ENCODE peak calls at places on chromosome X, in four cellular contexts. One of them, this sample, is unnamed.

GRCh38 chrX:12223650-12224049 is 85.4 kb downstream of the FRMPD4 start:
- DNase-seq in HCT116: no peak
- DNase-seq in AG04449: no peak
- DNase-seq in HFF-Myc: no peak
- DNase-seq in this sample: no peak

GRCh38 chrX:3520987-3521875 is 174.8 kb upstream of the MXRA5 start:
- DNase-seq in HCT116: no peak
- DNase-seq in AG04449: peak
- DNase-seq in HFF-Myc: no peak
- DNase-seq in this sample: no peak

GRCh38 chrX:119760026-119760902 is 1.9 kb downstream of the SOWAHD start:
- DNase-seq in HCT116: no peak
- DNase-seq in AG04449: no peak
- DNase-seq in HFF-Myc: no peak
- DNase-seq in this sample: no peak

GRCh38 chrX:120736989-120737388 is 107.1 kb upstream of the C1GALT1C1 start:
- DNase-seq in HCT116: no peak
- DNase-seq in AG04449: no peak
- DNase-seq in HFF-Myc: no peak
- DNase-seq in this sample: no peak

GRCh38 chrX:33336783-33337182 is 125.4 kb upstream of the DMD start:
- DNase-seq in HCT116: no peak
- DNase-seq in AG04449: no peak
- DNase-seq in HFF-Myc: no peak
- DNase-seq in this sample: peak

GRCh38 chrX:137171626-137172025 is 137.8 kb upstream of the GPR101 start:
- DNase-seq in HCT116: no peak
- DNase-seq in AG04449: no peak
- DNase-seq in HFF-Myc: no peak
- DNase-seq in this sample: no peak

GRCh38 chrX:19121898-19122640 is at the start of gene ADGRG2:
- DNase-seq in HCT116: no peak
- DNase-seq in AG04449: no peak
- DNase-seq in HFF-Myc: no peak
- DNase-seq in this sample: no peak

GRCh38 chrX:85851418-85851817 is 195.9 kb downstream of the CHM start:
- DNase-seq in HCT116: peak
- DNase-seq in AG04449: no peak
- DNase-seq in HFF-Myc: no peak
- DNase-seq in this sample: no peak

GRCh38 chrX:109709129-109709631 is 23.9 kb downstream of the ACSL4 start:
- DNase-seq in HCT116: peak
- DNase-seq in AG04449: no peak
- DNase-seq in HFF-Myc: no peak
- DNase-seq in this sample: no peak

GRCh38 chrX:96761566-96761965 is 76.9 kb downstream of the DIAPH2 start:
- DNase-seq in HCT116: no peak
- DNase-seq in AG04449: no peak
- DNase-seq in HFF-Myc: no peak
- DNase-seq in this sample: no peak

GRCh38 chrX:131617182-131617581 is 73.3 kb downstream of the OR13H1 start:
- DNase-seq in HCT116: no peak
- DNase-seq in AG04449: no peak
- DNase-seq in HFF-Myc: no peak
- DNase-seq in this sample: no peak

GRCh38 chrX:281166-281999 is at the start of gene PLCXD1:
- DNase-seq in HCT116: no peak
- DNase-seq in AG04449: no peak
- DNase-seq in HFF-Myc: no peak
- DNase-seq in this sample: no peak

GRCh38 chrX:132169554-132169953 is 41.7 kb upstream of the FRMD7 start:
- DNase-seq in HCT116: no peak
- DNase-seq in AG04449: no peak
- DNase-seq in HFF-Myc: no peak
- DNase-seq in this sample: no peak

GRCh38 chrX:13123857-13124345 is 79.5 kb upstream of the FAM9C start:
- DNase-seq in HCT116: no peak
- DNase-seq in AG04449: peak
- DNase-seq in HFF-Myc: no peak
- DNase-seq in this sample: peak

GRCh38 chrX:143669395-143669794 is 33.5 kb upstream of the SLITRK4 start:
- DNase-seq in HCT116: no peak
- DNase-seq in AG04449: no peak
- DNase-seq in HFF-Myc: no peak
- DNase-seq in this sample: no peak

GRCh38 chrX:50780144-50780543 is 33.9 kb downstream of the SHROOM4 start:
- DNase-seq in HCT116: no peak
- DNase-seq in AG04449: no peak
- DNase-seq in HFF-Myc: no peak
- DNase-seq in this sample: no peak

GRCh38 chrX:127708155-127708554 is 344.0 kb downstream of the ACTRT1 start:
- DNase-seq in HCT116: no peak
- DNase-seq in AG04449: no peak
- DNase-seq in HFF-Myc: no peak
- DNase-seq in this sample: no peak

GRCh38 chrX:9356846-9357245 is 108.0 kb upstream of the TBL1X start:
- DNase-seq in HCT116: no peak
- DNase-seq in AG04449: no peak
- DNase-seq in HFF-Myc: no peak
- DNase-seq in this sample: no peak

GRCh38 chrX:106608016-106608415 is 3.8 kb upstream of the RADX start:
- DNase-seq in HCT116: no peak
- DNase-seq in AG04449: no peak
- DNase-seq in HFF-Myc: no peak
- DNase-seq in this sample: no peak

GRCh38 chrX:72314881-72315280 is 9.2 kb upstream of the CITED1 start:
- DNase-seq in HCT116: no peak
- DNase-seq in AG04449: no peak
- DNase-seq in HFF-Myc: no peak
- DNase-seq in this sample: no peak

GRCh38 chrX:129721870-129722269 is 16.9 kb upstream of the XPNPEP2 start:
- DNase-seq in HCT116: no peak
- DNase-seq in AG04449: no peak
- DNase-seq in HFF-Myc: no peak
- DNase-seq in this sample: no peak

GRCh38 chrX:74009041-74009440 is 294.9 kb upstream of the ZCCHC13 start:
- DNase-seq in HCT116: no peak
- DNase-seq in AG04449: no peak
- DNase-seq in HFF-Myc: no peak
- DNase-seq in this sample: no peak

GRCh38 chrX:123993904-123994635 is 32.6 kb downstream of the STAG2 start:
- DNase-seq in HCT116: no peak
- DNase-seq in AG04449: no peak
- DNase-seq in HFF-Myc: no peak
- DNase-seq in this sample: no peak

GRCh38 chrX:68438575-68438974 is 5.3 kb upstream of the OPHN1 start:
- DNase-seq in HCT116: no peak
- DNase-seq in AG04449: no peak
- DNase-seq in HFF-Myc: no peak
- DNase-seq in this sample: no peak

GRCh38 chrX:23383411-23383810 is 48.8 kb downstream of the PTCHD1 start:
- DNase-seq in HCT116: no peak
- DNase-seq in AG04449: no peak
- DNase-seq in HFF-Myc: peak
- DNase-seq in this sample: no peak

GRCh38 chrX:34404386-34405070 is 252.6 kb downstream of the TMEM47 start:
- DNase-seq in HCT116: no peak
- DNase-seq in AG04449: no peak
- DNase-seq in HFF-Myc: no peak
- DNase-seq in this sample: no peak

GRCh38 chrX:112636951-112637541 is 42.7 kb downstream of the LHFPL1 start:
- DNase-seq in HCT116: no peak
- DNase-seq in AG04449: peak
- DNase-seq in HFF-Myc: no peak
- DNase-seq in this sample: no peak

GRCh38 chrX:104419211-104419610 is 146.8 kb upstream of the IL1RAPL2 start:
- DNase-seq in HCT116: no peak
- DNase-seq in AG04449: no peak
- DNase-seq in HFF-Myc: no peak
- DNase-seq in this sample: no peak

GRCh38 chrX:152465132-152465531 is 14.0 kb upstream of the GABRA3 start:
- DNase-seq in HCT116: no peak
- DNase-seq in AG04449: no peak
- DNase-seq in HFF-Myc: no peak
- DNase-seq in this sample: no peak

GRCh38 chrX:44344194-44344593 is 722 bp upstream of the EFHC2 start:
- DNase-seq in HCT116: no peak
- DNase-seq in AG04449: no peak
- DNase-seq in HFF-Myc: no peak
- DNase-seq in this sample: no peak

GRCh38 chrX:124699876-124700275 is 353.5 kb downstream of the SH2D1A start:
- DNase-seq in HCT116: no peak
- DNase-seq in AG04449: no peak
- DNase-seq in HFF-Myc: no peak
- DNase-seq in this sample: no peak

GRCh38 chrX:17564689-17565409 is 172.4 kb upstream of the SCML1 start:
- DNase-seq in HCT116: no peak
- DNase-seq in AG04449: no peak
- DNase-seq in HFF-Myc: no peak
- DNase-seq in this sample: no peak

GRCh38 chrX:17563515-17563914 is 173.8 kb upstream of the SCML1 start:
- DNase-seq in HCT116: no peak
- DNase-seq in AG04449: no peak
- DNase-seq in HFF-Myc: no peak
- DNase-seq in this sample: no peak

GRCh38 chrX:17559728-17560379 is 177.4 kb upstream of the SCML1 start:
- DNase-seq in HCT116: peak
- DNase-seq in AG04449: no peak
- DNase-seq in HFF-Myc: peak
- DNase-seq in this sample: peak

GRCh38 chrX:17563076-17563475 is 174.2 kb upstream of the SCML1 start:
- DNase-seq in HCT116: no peak
- DNase-seq in AG04449: no peak
- DNase-seq in HFF-Myc: no peak
- DNase-seq in this sample: no peak

DNA sequence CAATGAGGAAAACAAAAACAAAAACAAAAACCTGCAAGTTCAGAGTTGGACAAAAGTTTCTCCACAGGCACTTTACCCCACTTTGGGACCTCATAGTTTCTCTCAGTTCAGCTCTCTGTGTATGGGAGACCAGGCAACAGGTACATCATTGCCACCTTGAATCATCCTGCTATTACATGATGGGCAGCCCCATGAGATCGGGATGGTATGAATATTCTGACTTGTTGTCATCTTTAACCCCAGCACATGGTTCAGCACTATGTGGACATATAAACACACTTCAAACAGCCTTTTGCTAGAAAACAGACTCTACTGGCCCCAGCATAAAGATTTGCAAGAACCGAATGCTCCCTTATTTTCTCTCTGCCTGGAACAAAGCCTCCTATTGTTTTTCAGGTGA is 176.9 kb upstream of the SCML1 start:
- DNase-seq in HCT116: no peak
- DNase-seq in AG04449: no peak
- DNase-seq in HFF-Myc: no peak
- DNase-seq in this sample: no peak
- H3K4me3 ChIP-seq in HCT116: peak
- H3K4me3 ChIP-seq in AG04449: no peak
- H3K4me3 ChIP-seq in HFF-Myc: no peak
- H3K4me3 ChIP-seq in this sample: no peak

GRCh38 chrX:77451041-77451440 is 3.9 kb downstream of the FGF16 start:
- DNase-seq in HCT116: no peak
- DNase-seq in AG04449: no peak
- DNase-seq in HFF-Myc: peak
- DNase-seq in this sample: no peak
- H3K4me3 ChIP-seq in HCT116: no peak
- H3K4me3 ChIP-seq in AG04449: no peak
- H3K4me3 ChIP-seq in HFF-Myc: no peak
- H3K4me3 ChIP-seq in this sample: no peak

GRCh38 chrX:15269120-15269519 is 763 bp downstream of the ASB9 start:
- DNase-seq in HCT116: no peak
- DNase-seq in AG04449: no peak
- DNase-seq in HFF-Myc: no peak
- DNase-seq in this sample: no peak

GRCh38 chrX:15269618-15270521 is at the start of gene ASB9:
- DNase-seq in HCT116: peak
- DNase-seq in AG04449: peak
- DNase-seq in HFF-Myc: peak
- DNase-seq in this sample: peak

GRCh38 chrX:15277594-15277993 is 7.7 kb upstream of the ASB9 start:
- DNase-seq in HCT116: no peak
- DNase-seq in AG04449: no peak
- DNase-seq in HFF-Myc: no peak
- DNase-seq in this sample: no peak

DNA sequence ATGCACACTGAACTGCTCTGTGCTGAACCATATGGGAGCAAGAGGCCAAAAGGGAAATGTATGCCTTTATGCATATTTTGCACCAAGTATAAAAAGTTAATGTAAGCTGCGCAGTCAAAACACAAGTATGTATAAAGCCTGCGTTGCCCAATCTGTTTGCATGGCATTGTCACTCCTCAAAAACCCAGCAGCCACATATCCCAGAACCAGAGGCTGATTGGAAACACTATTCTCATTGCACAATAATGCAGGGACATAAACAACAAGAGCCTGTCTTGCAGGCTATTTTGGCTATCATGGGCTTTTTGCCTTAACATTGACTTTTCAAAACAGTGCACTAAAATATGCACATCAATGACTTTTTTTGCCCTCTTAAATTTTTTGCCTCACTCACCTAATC is 5.1 kb upstream of the ASB9 start:
- DNase-seq in HCT116: no peak
- DNase-seq in AG04449: no peak
- DNase-seq in HFF-Myc: no peak
- DNase-seq in this sample: no peak
- H3K4me3 ChIP-seq in HCT116: no peak
- H3K4me3 ChIP-seq in AG04449: no peak
- H3K4me3 ChIP-seq in HFF-Myc: no peak
- H3K4me3 ChIP-seq in this sample: no peak

GRCh38 chrX:71056857-71057256 is 11.3 kb downstream of the SNX12 start:
- DNase-seq in HCT116: no peak
- DNase-seq in AG04449: no peak
- DNase-seq in HFF-Myc: no peak
- DNase-seq in this sample: no peak
- H3K4me3 ChIP-seq in HCT116: no peak
- H3K4me3 ChIP-seq in AG04449: no peak
- H3K4me3 ChIP-seq in HFF-Myc: no peak
- H3K4me3 ChIP-seq in this sample: no peak

GRCh38 chrX:2484232-2484631 is 16.5 kb downstream of the DHRSX start:
- DNase-seq in HCT116: no peak
- DNase-seq in AG04449: no peak
- DNase-seq in HFF-Myc: no peak
- DNase-seq in this sample: no peak
- H3K4me3 ChIP-seq in HCT116: no peak
- H3K4me3 ChIP-seq in AG04449: no peak
- H3K4me3 ChIP-seq in HFF-Myc: no peak
- H3K4me3 ChIP-seq in this sample: no peak